ENCODE peak calls at places on chromosome 9, in ten cellular contexts. O, Y, E, U, I, S, T, K, G and P are unnamed samples.

GRCh38 chr9:95937131-95937530 is 61.6 kb downstream of the ERCC6L2 start:
- DNase-seq in O (no peak), Y (no peak), E (no peak), U (no peak), I (no peak), S (no peak), T (no peak), K (no peak), G (no peak), P (no peak)

GRCh38 chr9:18129809-18130334 is 344.1 kb upstream of the ADAMTSL1 start:
- DNase-seq in O (no peak), Y (no peak), E (no peak), U (no peak), I (no peak), S (peak; percentile 45), T (no peak), K (no peak), G (no peak), P (no peak)

GRCh38 chr9:135520916-135521607 is at the start of gene LCN1:
- DNase-seq in O (peak; percentile 13), Y (peak; percentile 60), E (no peak), U (no peak), I (no peak), S (peak; percentile 36), T (no peak), K (no peak), G (no peak), P (no peak)

GRCh38 chr9:37997636-37998374 is 71.2 kb downstream of the SHB start:
- DNase-seq in O (no peak), Y (no peak), E (no peak), U (no peak), I (no peak), S (no peak), T (no peak), K (peak; percentile 67), G (no peak), P (peak; percentile 86)

GRCh38 chr9:127415158-127415557 is 9.0 kb upstream of the ZNF79 start:
- DNase-seq in O (no peak), Y (no peak), E (no peak), U (no peak), I (no peak), S (no peak), T (no peak), K (no peak), G (no peak), P (no peak)

GRCh38 chr9:120867676-120868338 is 9.2 kb downstream of the PHF19 start:
- DNase-seq in O (no peak), Y (no peak), E (no peak), U (no peak), I (no peak), S (no peak), T (no peak), K (no peak), G (no peak), P (no peak)

GRCh38 chr9:70389642-70390266 is 24.7 kb downstream of the KLF9 start:
- DNase-seq in O (no peak), Y (no peak), E (no peak), U (no peak), I (no peak), S (no peak), T (no peak), K (no peak), G (no peak), P (no peak)

GRCh38 chr9:86057491-86057890 is 41.9 kb downstream of the GOLM1 start:
- DNase-seq in O (no peak), Y (peak; percentile 52), E (no peak), U (no peak), I (no peak), S (no peak), T (no peak), K (no peak), G (no peak), P (no peak)

GRCh38 chr9:35164711-35165110 is 2.9 kb downstream of the UNC13B start:
- DNase-seq in O (no peak), Y (no peak), E (no peak), U (no peak), I (no peak), S (no peak), T (no peak), K (no peak), G (no peak), P (no peak)

GRCh38 chr9:4490705-4491620 is 695 bp downstream of the SLC1A1 start:
- DNase-seq in O (no peak), Y (no peak), E (no peak), U (no peak), I (no peak), S (peak; percentile 63), T (no peak), K (peak; percentile 58), G (no peak), P (no peak)

GRCh38 chr9:108101410-108101809 is 611.8 kb upstream of the KLF4 start:
- DNase-seq in O (no peak), Y (no peak), E (no peak), U (no peak), I (no peak), S (no peak), T (peak; percentile 8), K (no peak), G (no peak), P (no peak)

DNA sequence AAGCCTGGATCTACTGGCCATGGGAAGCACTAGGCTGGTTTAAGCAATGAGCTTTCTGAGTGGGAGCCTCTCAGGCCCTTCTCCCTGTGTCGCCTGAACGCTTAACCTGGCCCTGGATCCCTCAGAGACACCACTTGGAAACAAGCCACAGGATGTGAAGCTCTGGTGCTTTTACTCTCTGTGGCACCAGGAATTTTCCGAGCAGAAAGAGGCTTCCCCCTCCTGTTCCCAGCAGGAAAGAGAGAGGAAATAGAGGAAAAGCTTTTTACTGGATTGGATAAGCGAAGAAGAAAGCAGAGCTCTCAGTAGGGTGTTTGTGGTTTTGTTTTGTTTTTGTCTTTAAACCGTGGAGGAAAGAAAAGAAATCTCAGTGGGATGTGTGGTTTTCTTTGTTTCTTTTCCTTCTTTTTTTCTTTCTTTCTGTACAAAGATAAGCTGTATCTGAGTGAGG is 34.5 kb downstream of the COL15A1 start:
- DNase-seq in O (no peak), Y (no peak), E (no peak), U (no peak), I (no peak), S (no peak), T (no peak), K (no peak), G (no peak), P (peak; percentile 63)
- H3K27ac ChIP-seq in O (peak overlapping the region; percentile 62), Y (peak overlapping the region; percentile 29), E (no peak overlapping the region), U (no peak overlapping the region), I (no peak overlapping the region), S (no peak overlapping the region), T (peak overlapping the region; percentile 89), K (no peak overlapping the region), G (peak overlapping the region; percentile 36), P (peak overlapping the region; percentile 91)

DNA sequence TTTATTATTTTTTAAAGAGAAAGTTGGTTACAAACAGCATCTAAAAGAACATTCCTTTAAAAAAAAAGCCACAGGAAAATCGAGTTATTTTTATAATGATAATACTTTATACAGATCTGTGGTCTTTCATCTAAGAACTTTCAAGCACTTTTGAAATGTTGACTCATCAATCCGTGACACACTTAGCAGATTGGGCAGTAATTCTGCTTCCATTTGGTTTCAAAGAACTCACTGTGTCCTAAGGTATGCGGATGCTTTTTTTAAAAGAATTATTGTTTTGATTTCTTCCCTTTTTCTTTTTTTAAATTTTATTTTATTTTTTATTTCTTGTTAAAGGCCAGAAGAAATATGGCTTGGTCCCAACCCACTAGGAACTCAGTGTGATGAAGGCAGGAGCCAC is 147.8 kb downstream of the AOPEP start:
- DNase-seq in O (no peak), Y (no peak), E (no peak), U (no peak), I (no peak), S (peak; percentile 1), T (no peak), K (no peak), G (no peak), P (no peak)
- TF ChIP-seq EP300 in O (no peak), Y (no peak), E (no peak), U (no peak), I (no peak), S (no peak), T (no peak), K (peak; percentile 70), G (no peak), P (no peak)

GRCh38 chr9:128895556-128895955 is 13.6 kb downstream of the LRRC8A start:
- DNase-seq in O (no peak), Y (no peak), E (no peak), U (no peak), I (no peak), S (peak; percentile 63), T (no peak), K (no peak), G (no peak), P (no peak)
- H3K27ac ChIP-seq in O (no peak overlapping the region), Y (no peak overlapping the region), E (peak overlapping the region; percentile 29), U (no peak overlapping the region), I (no peak overlapping the region), S (no peak overlapping the region), T (no peak overlapping the region), K (no peak overlapping the region), G (no peak overlapping the region), P (peak overlapping the region; percentile 43)

GRCh38 chr9:133146746-133147411 is 16.8 kb downstream of the GBGT1 start:
- DNase-seq in O (no peak), Y (no peak), E (no peak), U (no peak), I (no peak), S (no peak), T (no peak), K (no peak), G (no peak), P (no peak)

GRCh38 chr9:133147412-133148271 is 16.1 kb downstream of the GBGT1 start:
- DNase-seq in O (peak; percentile 85), Y (no peak), E (peak; percentile 74), U (peak; percentile 65), I (no peak), S (peak; percentile 97), T (peak; percentile 95), K (peak; percentile 79), G (peak; percentile 88), P (peak; percentile 82)

GRCh38 chr9:133149130-133150015 is 14.3 kb downstream of the GBGT1 start:
- DNase-seq in O (peak; percentile 93), Y (peak; percentile 93), E (peak; percentile 96), U (peak; percentile 97), I (peak; percentile 85), S (peak; percentile 90), T (peak; percentile 98), K (peak; percentile 98), G (peak; percentile 93), P (peak; percentile 96)

GRCh38 chr9:133151041-133151440 is 12.7 kb downstream of the GBGT1 start:
- DNase-seq in O (no peak), Y (no peak), E (no peak), U (no peak), I (no peak), S (no peak), T (no peak), K (no peak), G (no peak), P (no peak)

DNA sequence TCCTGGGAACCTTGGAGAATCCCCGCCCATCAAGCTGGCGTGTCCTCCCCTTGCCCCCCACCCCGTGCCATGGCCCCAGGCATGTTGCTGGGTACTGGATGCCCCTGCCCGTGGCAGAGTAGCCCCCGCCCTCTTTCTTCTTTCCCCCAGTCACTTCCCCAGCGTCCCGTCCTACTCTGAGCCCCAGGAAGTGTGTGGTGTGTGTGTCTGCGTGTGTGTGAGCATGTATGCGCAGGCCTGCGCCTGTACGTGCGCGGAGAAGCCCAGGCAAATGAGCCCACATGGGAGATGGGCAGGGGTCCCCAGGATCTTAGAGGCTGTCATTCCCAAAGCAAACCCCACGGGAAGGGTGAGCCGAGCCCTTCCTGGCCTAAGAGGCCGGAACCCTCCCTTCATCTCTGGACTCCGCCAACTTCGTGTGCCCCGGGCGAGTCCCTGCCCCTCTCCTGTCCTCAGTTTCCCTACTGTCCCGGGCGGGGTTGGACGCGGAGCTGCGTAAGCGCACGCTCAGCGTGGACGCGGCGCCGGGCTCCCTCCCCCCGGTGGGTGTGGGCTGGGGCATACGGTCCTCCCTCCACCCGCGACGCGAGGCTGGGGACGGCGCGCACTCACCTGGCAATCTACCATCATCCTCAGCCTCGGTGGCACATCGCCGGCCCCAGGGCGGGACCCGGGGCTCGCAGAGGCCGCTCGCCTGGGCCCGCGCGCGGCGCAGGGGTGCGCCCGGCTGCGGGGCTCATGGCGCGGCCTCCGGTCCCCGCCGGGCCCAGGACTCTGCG is 15.2 kb downstream of the GBGT1 start:
- DNase-seq in O (peak; percentile 68), Y (no peak), E (no peak), U (no peak), I (no peak), S (peak; percentile 64), T (no peak), K (peak; percentile 61), G (peak; percentile 65), P (peak; percentile 88)
- TF ChIP-seq EP300 in O (no peak), Y (no peak), E (no peak), U (no peak), I (no peak), S (no peak), T (no peak), K (no peak), G (no peak), P (no peak)